ENCODE peak calls at places on chromosome 1, in six cellular contexts. J is A549, Z is GM12878, D is endothelial cell of umbilical vein, G is HepG2, Q is K562. E is an unnamed sample.

GRCh38 chr1:210695041-210695440 is 366.3 kb downstream of the HHAT start:
- DNase-seq in J (no peak), D (no peak), Q (no peak), G (no peak), Z (no peak), E (no peak)

GRCh38 chr1:17010601-17011438 is 908 bp downstream of the ATP13A2 start:
- DNase-seq in Z (no peak), Q (peak; percentile 22), G (no peak), J (no peak), D (peak; percentile 58), E (peak; percentile 62)

GRCh38 chr1:91440845-91441244 is 36.2 kb upstream of the HFM1 start:
- DNase-seq in Q (no peak), G (peak; percentile 3), D (peak; percentile 12), Z (no peak), J (no peak), E (peak; percentile 40)

GRCh38 chr1:98143403-98143802 is 222.6 kb upstream of the DPYD start:
- DNase-seq in Z (no peak), G (no peak), Q (no peak), D (peak; percentile 7), J (no peak), E (no peak)

GRCh38 chr1:108665047-108665446 is 4.2 kb upstream of the HENMT1 start:
- DNase-seq in J (no peak), G (no peak), Z (no peak), Q (no peak), D (no peak), E (peak; percentile 33)

GRCh38 chr1:34362949-34363348 is 186.2 kb downstream of the C1orf94 start:
- DNase-seq in G (no peak), D (no peak), Q (no peak), J (no peak), Z (no peak), E (no peak)

GRCh38 chr1:78497196-78497595 is 6.4 kb downstream of the PTGFR start:
- DNase-seq in Z (no peak), D (peak; percentile 35), J (no peak), G (no peak), Q (no peak), E (no peak)

GRCh38 chr1:116559304-116559761 is 11.5 kb downstream of the CD58 start:
- DNase-seq in Z (no peak), J (no peak), Q (no peak), G (no peak), D (no peak), E (no peak)

GRCh38 chr1:230842801-230843200 is 25.5 kb downstream of the C1orf198 start:
- DNase-seq in G (no peak), Z (no peak), J (no peak), D (no peak), Q (no peak), E (no peak)

GRCh38 chr1:78038491-78038939 is 7.3 kb upstream of the GIPC2 start:
- DNase-seq in D (peak; percentile 91), J (peak; percentile 36), G (no peak), Q (no peak), Z (no peak), E (no peak)

GRCh38 chr1:150753416-150753815 is 12.2 kb downstream of the CTSS start:
- DNase-seq in D (no peak), Q (no peak), J (no peak), Z (no peak), G (no peak), E (no peak)
- TF ChIP-seq POLR2A in D (no peak), Q (no peak), J (no peak), Z (no peak), G (no peak), E (no peak)

GRCh38 chr1:187685338-187685737 is 856.6 kb downstream of the PLA2G4A start:
- DNase-seq in Q (no peak), J (no peak), Z (no peak), G (no peak), D (peak; percentile 62), E (no peak)

GRCh38 chr1:187692799-187693198 is 864.0 kb downstream of the PLA2G4A start:
- DNase-seq in J (no peak), Q (no peak), D (no peak), Z (no peak), G (no peak), E (no peak)

GRCh38 chr1:187691439-187691838 is 862.7 kb downstream of the PLA2G4A start:
- DNase-seq in D (peak; percentile 86), J (peak; percentile 55), G (peak; percentile 8), Q (no peak), Z (no peak), E (no peak)

GRCh38 chr1:187689137-187689536 is 860.4 kb downstream of the PLA2G4A start:
- DNase-seq in G (no peak), J (no peak), Q (no peak), D (peak; percentile 85), Z (no peak), E (no peak)
- TF ChIP-seq MYC in G (no peak), J (no peak), Q (no peak), D (no peak), Z (no peak), E (no peak)

DNA sequence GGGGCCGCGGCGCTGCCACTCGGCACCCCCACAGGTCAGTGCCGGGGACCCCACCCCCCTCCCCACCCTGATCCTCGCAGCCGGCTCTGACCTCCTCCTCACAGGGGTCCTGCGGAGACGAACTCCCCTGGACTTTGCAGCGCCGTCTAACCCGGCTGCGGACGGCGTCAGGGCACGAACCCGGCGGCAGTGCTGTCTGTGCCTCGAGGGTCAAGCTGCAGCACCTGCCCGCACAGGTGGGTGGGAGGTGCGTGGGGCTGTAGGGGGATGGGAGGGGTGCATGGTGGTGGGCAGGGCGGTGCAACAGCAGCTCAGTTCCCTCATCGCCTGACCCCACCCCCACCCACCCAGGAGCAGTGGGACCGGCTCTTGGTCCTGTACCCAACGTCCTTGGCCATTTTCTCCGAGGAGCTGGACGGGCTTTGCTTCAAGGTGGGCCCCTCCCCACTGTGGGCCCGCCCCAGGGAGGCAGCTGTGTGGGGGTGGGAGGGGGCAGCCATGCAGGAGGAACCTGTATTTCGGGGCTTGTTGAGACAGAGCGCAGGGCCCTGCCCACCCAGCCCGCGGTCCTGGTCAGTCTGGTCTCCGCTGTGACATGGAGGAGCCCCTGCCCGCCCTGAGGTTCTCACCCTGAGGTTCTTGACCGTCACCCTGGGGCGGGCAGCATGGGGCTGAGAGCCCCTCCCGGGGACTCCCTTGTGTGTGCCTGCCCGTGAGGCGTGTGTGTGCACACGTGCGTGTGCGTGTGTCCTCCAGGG is 4.9 kb downstream of the PLEKHN1 start:
- DNase-seq in D (no peak), Q (no peak), G (no peak), Z (no peak), J (no peak), E (no peak)
- TF ChIP-seq POLR2A in D (no peak), Q (no peak), G (peak; percentile 14), Z (no peak), J (no peak), E (no peak)

DNA sequence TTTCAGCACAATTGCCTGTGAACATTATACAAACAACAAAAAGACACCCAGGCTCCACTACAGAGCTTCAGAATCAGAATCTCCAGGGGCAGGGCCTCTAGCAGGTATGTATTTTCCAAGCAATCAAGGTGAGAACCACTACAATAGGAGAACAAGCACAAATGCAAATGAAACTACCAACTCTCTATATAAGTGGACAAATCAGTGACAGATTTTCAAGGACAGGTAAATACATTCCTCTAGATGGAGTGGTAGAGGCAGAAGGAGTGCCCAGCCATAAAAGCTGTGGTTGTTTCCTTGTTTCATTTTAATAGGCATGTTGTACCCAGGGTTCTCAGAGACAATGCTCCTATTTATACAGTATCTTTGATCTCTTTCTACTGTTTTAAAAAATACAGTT is 20.1 kb upstream of the CCDC17 start:
- DNase-seq in Q (no peak), Z (no peak), J (peak; percentile 21), G (peak; percentile 63), D (no peak), E (no peak)
- TF ChIP-seq MYC in Q (no peak), Z (no peak), J (no peak), G (no peak), D (no peak), E (no peak)

GRCh38 chr1:150564051-150564991 is 15.1 kb downstream of the MCL1 start:
- DNase-seq in G (peak; percentile 78), D (no peak), Z (no peak), J (no peak), Q (no peak), E (no peak)

GRCh38 chr1:150567341-150567716 is 12.1 kb downstream of the MCL1 start:
- DNase-seq in J (no peak), D (no peak), G (no peak), Q (no peak), Z (peak; percentile 96), E (no peak)

GRCh38 chr1:150566589-150567340 is 12.6 kb downstream of the MCL1 start:
- DNase-seq in Q (no peak), J (no peak), D (peak; percentile 20), Z (no peak), G (no peak), E (no peak)

GRCh38 chr1:150568567-150568966 is 10.8 kb downstream of the MCL1 start:
- DNase-seq in D (no peak), J (no peak), Q (no peak), Z (no peak), G (no peak), E (no peak)

DNA sequence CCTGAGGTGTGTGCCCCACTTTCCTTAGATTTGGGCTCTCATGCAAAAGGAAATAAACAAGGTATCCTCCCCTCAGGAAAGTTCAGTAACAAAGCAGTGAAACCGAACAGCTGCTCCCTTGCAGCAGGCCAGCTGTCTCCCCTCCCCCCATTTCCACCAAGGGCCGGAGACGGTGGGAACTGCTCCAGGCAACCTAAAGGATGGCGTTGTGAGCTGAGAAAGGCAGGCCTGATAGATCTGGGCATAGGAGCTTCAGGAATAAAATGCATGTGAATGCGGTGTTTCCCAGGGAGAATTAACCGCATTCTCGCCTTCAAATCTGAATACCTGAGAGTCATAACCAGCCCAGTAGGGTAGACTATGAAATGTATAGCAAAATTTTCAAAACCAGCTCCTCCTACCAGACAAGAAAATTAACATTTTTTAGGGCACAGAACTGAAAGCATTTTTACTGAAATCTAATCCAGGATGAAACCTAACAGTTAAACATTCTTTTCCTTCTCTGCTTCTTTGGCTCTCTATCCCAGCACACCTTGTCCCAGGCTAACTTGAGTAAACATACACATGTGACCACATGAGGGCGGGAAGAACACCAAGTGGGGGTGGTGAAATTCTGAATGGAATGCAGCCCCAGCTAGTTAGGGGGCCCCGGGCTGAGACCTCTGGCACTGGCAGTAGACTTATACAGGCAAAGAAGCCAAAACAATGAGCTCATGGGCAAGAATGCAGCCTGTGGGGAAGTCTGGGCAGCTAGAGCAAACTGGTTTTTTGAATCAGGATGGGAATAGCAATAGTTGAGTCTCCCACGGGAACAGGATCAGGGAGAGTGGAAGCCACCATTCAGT is 11.5 kb downstream of the MCL1 start:
- DNase-seq in Z (no peak), D (peak; percentile 98), Q (peak; percentile 71), J (peak; percentile 77), G (peak; percentile 95), E (no peak)
- TF ChIP-seq POLR2A in Z (peak; percentile 25), D (no peak), Q (peak; percentile 35), J (no peak), G (no peak), E (no peak)

DNA sequence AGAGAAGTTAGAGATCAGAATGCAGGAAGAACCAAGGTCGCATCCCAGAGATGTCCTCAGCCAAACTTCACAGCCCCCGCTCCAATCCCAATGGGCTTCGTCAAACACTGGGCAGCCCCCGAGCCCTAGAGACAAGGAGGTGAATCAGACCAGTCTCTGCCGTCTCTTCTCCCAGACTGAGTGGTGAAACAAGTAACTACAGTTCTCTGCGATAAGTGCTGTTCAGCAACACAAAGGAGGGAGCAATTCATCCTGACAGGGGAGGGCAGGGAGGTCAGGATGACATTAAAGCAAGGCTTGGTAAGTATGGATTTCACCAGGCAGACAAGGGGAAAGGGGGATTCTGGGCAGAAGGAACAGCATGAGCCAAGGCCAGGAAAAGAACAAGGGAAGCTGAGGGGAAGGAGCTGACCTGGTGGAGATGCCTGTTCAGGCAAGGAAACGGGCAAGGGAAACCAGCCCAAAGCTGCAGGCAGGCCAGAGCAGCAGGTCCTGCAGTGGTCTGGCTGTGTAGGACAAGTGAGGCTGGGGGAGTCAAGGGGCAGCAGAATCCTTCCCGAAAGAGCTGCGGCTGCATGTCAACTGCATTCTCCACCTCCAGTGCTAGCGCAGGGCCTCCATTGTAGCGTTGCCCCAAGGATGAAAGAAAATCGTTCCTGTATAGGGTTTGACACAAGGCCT is 13.6 kb upstream of the ERI3 start:
- DNase-seq in J (no peak), Z (no peak), G (no peak), D (no peak), Q (no peak), E (no peak)
- TF ChIP-seq MYC in J (no peak), Z (no peak), G (no peak), D (no peak), Q (no peak), E (no peak)